ENCODE peak calls at places on chromosome 9, in six cellular contexts. One of them, this sample, is unnamed. For H3K36me3, the result is how much of the 10 kb centered on the place peaks cover.

GRCh38 chr9:107351382-107352045 is 68.4 kb downstream of the RAD23B start:
- DNase-seq in right lobe of liver: no peak
- DNase-seq in GM06990: no peak
- DNase-seq in bronchial epithelial cell: peak
- DNase-seq in brain microvascular endothelial cell: no peak
- DNase-seq in GM23338: no peak
- DNase-seq in this sample: no peak

GRCh38 chr9:81305561-81306182 is 383.7 kb downstream of the TLE1 start:
- DNase-seq in GM23338: no peak
- DNase-seq in right lobe of liver: peak
- DNase-seq in GM06990: no peak
- DNase-seq in brain microvascular endothelial cell: no peak
- DNase-seq in bronchial epithelial cell: no peak
- DNase-seq in this sample: no peak

GRCh38 chr9:3794005-3794404 is 268.2 kb upstream of the RFX3 start:
- DNase-seq in GM06990: no peak
- DNase-seq in bronchial epithelial cell: peak
- DNase-seq in brain microvascular endothelial cell: no peak
- DNase-seq in right lobe of liver: no peak
- DNase-seq in GM23338: peak
- DNase-seq in this sample: no peak

GRCh38 chr9:98635374-98635773 is 73.4 kb downstream of the GABBR2 start:
- DNase-seq in right lobe of liver: no peak
- DNase-seq in bronchial epithelial cell: peak
- DNase-seq in GM23338: no peak
- DNase-seq in GM06990: no peak
- DNase-seq in brain microvascular endothelial cell: no peak
- DNase-seq in this sample: no peak

GRCh38 chr9:86942352-86943222 is 4.7 kb downstream of the GAS1 start:
- DNase-seq in GM23338: peak
- DNase-seq in right lobe of liver: no peak
- DNase-seq in bronchial epithelial cell: no peak
- DNase-seq in brain microvascular endothelial cell: no peak
- DNase-seq in GM06990: no peak
- DNase-seq in this sample: no peak

GRCh38 chr9:78292716-78293497 is 4.0 kb upstream of the PSAT1 start:
- DNase-seq in right lobe of liver: no peak
- DNase-seq in bronchial epithelial cell: no peak
- DNase-seq in GM06990: no peak
- DNase-seq in GM23338: no peak
- DNase-seq in brain microvascular endothelial cell: no peak
- DNase-seq in this sample: no peak

GRCh38 chr9:90647843-90648242 is 5.2 kb upstream of the DIRAS2 start:
- DNase-seq in right lobe of liver: no peak
- DNase-seq in bronchial epithelial cell: no peak
- DNase-seq in GM23338: no peak
- DNase-seq in GM06990: no peak
- DNase-seq in brain microvascular endothelial cell: no peak
- DNase-seq in this sample: no peak

GRCh38 chr9:73151653-73152382 is at the start of gene ANXA1:
- DNase-seq in bronchial epithelial cell: peak
- DNase-seq in brain microvascular endothelial cell: peak
- DNase-seq in GM06990: no peak
- DNase-seq in right lobe of liver: no peak
- DNase-seq in GM23338: peak
- DNase-seq in this sample: no peak

GRCh38 chr9:18786936-18787658 is 245.9 kb downstream of the SAXO1 start:
- DNase-seq in bronchial epithelial cell: no peak
- DNase-seq in GM23338: no peak
- DNase-seq in brain microvascular endothelial cell: peak
- DNase-seq in GM06990: no peak
- DNase-seq in right lobe of liver: no peak
- DNase-seq in this sample: no peak

GRCh38 chr9:20579544-20580309 is 42.6 kb downstream of the MLLT3 start:
- DNase-seq in bronchial epithelial cell: peak
- DNase-seq in GM06990: no peak
- DNase-seq in right lobe of liver: no peak
- DNase-seq in brain microvascular endothelial cell: no peak
- DNase-seq in GM23338: no peak
- DNase-seq in this sample: no peak

GRCh38 chr9:92328225-92328624 is 2.5 kb downstream of the CENPP start:
- DNase-seq in GM06990: no peak
- DNase-seq in right lobe of liver: no peak
- DNase-seq in bronchial epithelial cell: peak
- DNase-seq in brain microvascular endothelial cell: peak
- DNase-seq in GM23338: peak
- DNase-seq in this sample: no peak

GRCh38 chr9:92333288-92333634 is 7.5 kb downstream of the CENPP start:
- DNase-seq in right lobe of liver: no peak
- DNase-seq in GM23338: no peak
- DNase-seq in GM06990: no peak
- DNase-seq in bronchial epithelial cell: no peak
- DNase-seq in brain microvascular endothelial cell: no peak
- DNase-seq in this sample: no peak

GRCh38 chr9:92327283-92327850 is 1.6 kb downstream of the CENPP start:
- DNase-seq in bronchial epithelial cell: peak
- DNase-seq in right lobe of liver: no peak
- DNase-seq in brain microvascular endothelial cell: no peak
- DNase-seq in GM23338: no peak
- DNase-seq in GM06990: no peak
- DNase-seq in this sample: no peak

DNA sequence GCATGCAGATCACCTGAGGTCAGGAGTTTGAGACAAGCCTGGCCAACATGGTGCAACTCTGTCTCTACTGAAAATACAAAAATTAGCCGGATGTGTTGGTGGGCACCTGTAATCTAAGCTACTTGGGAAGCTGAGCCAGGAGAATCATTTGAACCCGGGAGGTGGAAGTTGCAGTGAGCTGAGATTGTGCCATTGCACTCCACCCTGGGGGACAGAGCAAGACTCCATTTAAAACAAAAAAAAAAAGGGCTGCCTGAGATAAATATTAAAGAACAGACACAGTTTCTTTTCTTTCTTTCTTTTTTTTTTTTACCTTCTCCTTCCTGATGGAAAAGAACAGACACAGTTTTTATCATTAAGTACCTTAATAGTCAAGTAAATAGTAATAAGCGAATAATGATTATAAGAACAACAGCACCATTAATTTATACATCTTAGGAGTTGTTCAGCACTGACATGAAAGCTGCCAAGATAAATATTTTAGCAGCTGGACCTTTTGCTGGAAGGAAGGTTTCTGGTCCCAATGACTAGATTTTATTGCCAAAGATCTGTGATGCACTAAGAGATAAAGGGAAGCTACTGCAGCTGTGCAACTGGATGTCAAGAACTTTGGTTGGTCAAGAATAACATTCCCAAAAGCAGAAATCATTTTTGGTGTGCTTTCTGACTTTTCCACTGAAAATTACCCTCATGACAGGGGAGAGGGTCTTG is 7.0 kb downstream of the CENPP start:
- DNase-seq in GM06990: no peak
- DNase-seq in bronchial epithelial cell: no peak
- DNase-seq in GM23338: no peak
- DNase-seq in right lobe of liver: no peak
- DNase-seq in brain microvascular endothelial cell: peak
- DNase-seq in this sample: no peak
- H3K36me3 ChIP-seq in GM06990: under half
- H3K36me3 ChIP-seq in bronchial epithelial cell: under half
- H3K36me3 ChIP-seq in GM23338: under half
- H3K36me3 ChIP-seq in right lobe of liver: under half
- H3K36me3 ChIP-seq in brain microvascular endothelial cell: under half
- H3K36me3 ChIP-seq in this sample: under half

DNA sequence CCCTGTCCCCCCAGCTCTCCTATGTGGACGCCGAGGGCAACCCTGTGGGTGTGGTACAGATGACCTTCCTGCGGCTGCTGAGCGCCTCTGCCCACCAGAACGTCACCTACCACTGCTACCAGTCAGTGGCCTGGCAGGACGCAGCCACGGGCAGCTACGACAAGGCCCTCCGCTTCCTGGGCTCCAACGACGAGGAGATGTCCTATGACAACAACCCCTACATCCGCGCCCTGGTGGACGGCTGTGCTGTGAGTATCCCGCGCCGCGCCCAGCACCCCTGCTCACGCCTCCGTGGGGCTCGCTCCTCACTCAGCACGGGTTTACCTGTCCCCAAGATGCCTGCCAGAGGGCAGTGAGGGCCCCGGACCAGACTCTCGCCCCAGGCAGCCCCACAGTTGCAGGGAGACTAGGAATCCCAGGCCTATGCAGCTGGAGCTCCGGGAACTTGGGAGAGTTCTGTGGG is 45.6 kb upstream of the FCN2 start:
- DNase-seq in GM06990: no peak
- DNase-seq in bronchial epithelial cell: no peak
- DNase-seq in GM23338: no peak
- DNase-seq in right lobe of liver: no peak
- DNase-seq in brain microvascular endothelial cell: no peak
- DNase-seq in this sample: no peak
- H3K36me3 ChIP-seq in GM06990: under half
- H3K36me3 ChIP-seq in bronchial epithelial cell: under half
- H3K36me3 ChIP-seq in GM23338: under half
- H3K36me3 ChIP-seq in right lobe of liver: under half
- H3K36me3 ChIP-seq in brain microvascular endothelial cell: half or more
- H3K36me3 ChIP-seq in this sample: half or more

DNA sequence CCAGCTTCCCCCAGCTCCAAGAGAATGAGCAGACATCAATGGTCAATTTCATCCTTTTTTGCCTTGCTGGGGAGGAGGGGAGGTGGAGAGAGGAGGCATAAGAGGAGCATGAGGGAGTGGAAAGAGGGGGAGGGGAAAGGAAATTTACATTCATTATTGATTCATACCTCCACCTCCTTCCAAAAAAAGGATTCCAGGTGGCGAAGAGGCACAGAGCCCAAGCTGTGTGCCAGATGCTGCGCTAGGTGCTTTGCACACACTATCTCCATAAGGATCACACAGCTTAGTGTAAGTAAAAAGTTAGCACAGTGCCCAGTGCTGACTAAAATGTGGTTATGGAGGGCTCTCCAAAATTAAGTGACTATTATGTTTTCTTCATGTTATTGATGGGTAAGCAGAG is 11.0 kb downstream of the ASTN2 start:
- DNase-seq in bronchial epithelial cell: no peak
- DNase-seq in GM06990: no peak
- DNase-seq in GM23338: peak
- DNase-seq in brain microvascular endothelial cell: no peak
- DNase-seq in right lobe of liver: no peak
- DNase-seq in this sample: no peak
- H3K36me3 ChIP-seq in bronchial epithelial cell: under half
- H3K36me3 ChIP-seq in GM06990: under half
- H3K36me3 ChIP-seq in GM23338: under half
- H3K36me3 ChIP-seq in brain microvascular endothelial cell: under half
- H3K36me3 ChIP-seq in right lobe of liver: under half
- H3K36me3 ChIP-seq in this sample: under half

DNA sequence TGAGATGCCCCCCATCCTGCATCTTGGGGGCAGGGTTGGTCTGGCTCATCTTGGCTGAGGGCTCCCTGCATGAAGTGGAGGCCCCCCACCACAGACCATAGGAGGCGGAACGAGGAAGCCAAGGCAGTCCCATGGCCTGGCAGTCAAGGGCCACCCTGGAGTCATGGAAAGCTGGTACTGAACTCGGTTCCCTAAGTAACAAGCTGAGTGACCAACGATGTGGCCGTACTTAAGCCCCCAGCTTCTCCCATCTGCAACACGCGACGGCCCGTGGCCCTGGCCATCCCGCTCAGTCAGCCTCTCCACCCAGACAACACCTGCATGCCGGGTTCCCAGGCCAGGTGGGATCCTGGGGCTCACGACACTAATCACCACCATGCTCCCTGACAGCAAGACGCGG is 17.1 kb downstream of the BRD3 start:
- DNase-seq in brain microvascular endothelial cell: no peak
- DNase-seq in bronchial epithelial cell: no peak
- DNase-seq in GM23338: no peak
- DNase-seq in right lobe of liver: no peak
- DNase-seq in GM06990: no peak
- DNase-seq in this sample: no peak
- H3K36me3 ChIP-seq in brain microvascular endothelial cell: half or more
- H3K36me3 ChIP-seq in bronchial epithelial cell: under half
- H3K36me3 ChIP-seq in GM23338: under half
- H3K36me3 ChIP-seq in right lobe of liver: under half
- H3K36me3 ChIP-seq in GM06990: under half
- H3K36me3 ChIP-seq in this sample: half or more

DNA sequence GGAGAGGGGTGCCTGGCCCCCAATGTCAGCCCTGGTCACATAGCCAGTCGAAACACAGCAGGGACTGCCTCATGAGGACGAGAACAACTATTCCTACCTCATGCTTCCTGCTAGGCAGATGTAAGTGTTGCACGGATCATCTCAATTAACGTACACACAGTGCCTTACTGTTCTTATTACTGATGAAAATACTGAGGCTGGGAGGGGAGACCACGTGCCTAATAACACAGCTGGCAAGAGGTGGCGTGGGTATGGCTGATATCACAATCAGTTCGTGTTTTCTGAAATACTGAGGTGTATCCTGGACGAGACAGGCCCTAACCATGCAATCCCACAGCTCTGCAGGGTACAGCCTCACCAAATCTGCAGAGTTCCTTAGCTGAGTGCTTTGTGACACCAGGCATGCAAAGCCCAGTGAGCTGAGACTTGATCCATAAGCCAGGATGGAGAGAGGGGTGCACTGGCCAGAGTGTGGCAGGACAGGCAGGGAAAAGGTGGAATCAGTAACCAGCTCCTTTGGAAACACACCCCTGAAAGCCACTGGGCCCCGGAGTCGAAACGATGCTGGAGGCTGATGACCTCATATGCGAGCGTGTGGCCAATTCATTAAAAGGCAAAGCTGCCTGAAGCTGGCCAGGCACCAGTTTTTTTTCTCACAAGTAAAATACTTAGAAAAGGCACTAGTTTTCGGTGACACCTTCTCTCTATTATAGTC is 64.0 kb downstream of the PRRT1B start:
- DNase-seq in bronchial epithelial cell: peak
- DNase-seq in GM06990: no peak
- DNase-seq in GM23338: peak
- DNase-seq in right lobe of liver: peak
- DNase-seq in brain microvascular endothelial cell: peak
- DNase-seq in this sample: peak
- H3K36me3 ChIP-seq in bronchial epithelial cell: under half
- H3K36me3 ChIP-seq in GM06990: half or more
- H3K36me3 ChIP-seq in GM23338: under half
- H3K36me3 ChIP-seq in right lobe of liver: under half
- H3K36me3 ChIP-seq in brain microvascular endothelial cell: under half
- H3K36me3 ChIP-seq in this sample: under half

This sample was measured in sigmoid colon.